ENCODE peak calls at places on chromosomes 4 and X, in six cellular contexts. I, H, Y, T, F and O are unnamed samples.

GRCh38 chrX:103248553-103248952 is 6.4 kb downstream of the TCEAL8 start:
- DNase-seq in I (no peak), H (no peak), Y (no peak), T (no peak), F (no peak), O (no peak)

GRCh38 chr4:139660518-139661149 is 5.0 kb upstream of the MGST2 start:
- DNase-seq in I (no peak), H (no peak), Y (no peak), T (no peak), F (no peak), O (no peak)

GRCh38 chrX:123185714-123186113 is 1.6 kb downstream of the GRIA3 start:
- DNase-seq in I (no peak), H (no peak), Y (peak), T (no peak), F (no peak), O (no peak)

GRCh38 chr4:23815351-23815750 is 74.5 kb downstream of the PPARGC1A start:
- DNase-seq in I (no peak), H (no peak), Y (no peak), T (no peak), F (no peak), O (no peak)

GRCh38 chrX:41824551-41824950 is 98.8 kb downstream of the CASK start:
- DNase-seq in I (no peak), H (no peak), Y (no peak), T (peak), F (no peak), O (peak)

GRCh38 chrX:11499076-11500044 is 166.4 kb downstream of the ARHGAP6 start:
- DNase-seq in I (no peak), H (no peak), Y (no peak), T (peak), F (peak), O (peak)

GRCh38 chr4:150948069-150948468 is 67.0 kb downstream of the LRBA start:
- DNase-seq in I (no peak), H (no peak), Y (no peak), T (no peak), F (no peak), O (no peak)

GRCh38 chr4:73817341-73817740 is 19.1 kb upstream of the CXCL6 start:
- DNase-seq in I (no peak), H (no peak), Y (no peak), T (no peak), F (no peak), O (no peak)

GRCh38 chr4:2248821-2249261 is 6.9 kb upstream of the HAUS3 start:
- DNase-seq in I (no peak), H (peak), Y (no peak), T (no peak), F (no peak), O (no peak)

GRCh38 chrX:77514177-77514576 is 67.0 kb downstream of the FGF16 start:
- DNase-seq in I (no peak), H (no peak), Y (no peak), T (no peak), F (no peak), O (no peak)

GRCh38 chr4:102449751-102450352 is 51.3 kb upstream of the NFKB1 start:
- DNase-seq in I (peak), H (peak), Y (peak), T (peak), F (peak), O (peak)

GRCh38 chrX:45011131-45011530 is 138.1 kb downstream of the KDM6A start:
- DNase-seq in I (no peak), H (no peak), Y (no peak), T (peak), F (no peak), O (peak)

GRCh38 chr4:125642645-125643044 is 327.9 kb downstream of the FAT4 start:
- DNase-seq in I (no peak), H (no peak), Y (no peak), T (no peak), F (no peak), O (no peak)

GRCh38 chr4:155592568-155593343 is 73.9 kb upstream of the GUCY1A1 start:
- DNase-seq in I (peak), H (no peak), Y (no peak), T (peak), F (peak), O (no peak)

GRCh38 chr4:5409237-5409636 is 299.1 kb downstream of the EVC2 start:
- DNase-seq in I (no peak), H (no peak), Y (no peak), T (no peak), F (no peak), O (peak)

GRCh38 chrX:121179972-121180371 is 132.6 kb downstream of the GLUD2 start:
- DNase-seq in I (no peak), H (no peak), Y (no peak), T (no peak), F (no peak), O (no peak)

GRCh38 chr4:147198411-147199051 is 252.9 kb upstream of the TTC29 start:
- DNase-seq in I (no peak), H (no peak), Y (no peak), T (no peak), F (peak), O (no peak)

GRCh38 chr4:53055274-53055673 is 193.2 kb downstream of the RASL11B start:
- DNase-seq in I (no peak), H (no peak), Y (no peak), T (peak), F (peak), O (peak)

GRCh38 chr4:3522651-3523050 is 9.6 kb downstream of the LRPAP1 start:
- DNase-seq in I (no peak), H (no peak), Y (no peak), T (no peak), F (no peak), O (no peak)

GRCh38 chr4:164169591-164169990 is 584.3 kb upstream of the SMIM31 start:
- DNase-seq in I (no peak), H (no peak), Y (no peak), T (peak), F (no peak), O (peak)

GRCh38 chr4:74619931-74620702 is 174.2 kb downstream of the BTC start:
- DNase-seq in I (no peak), H (no peak), Y (no peak), T (no peak), F (no peak), O (no peak)

GRCh38 chrX:144715356-144715755 is 531.9 kb upstream of the SPANXN1 start:
- DNase-seq in I (no peak), H (no peak), Y (no peak), T (no peak), F (no peak), O (no peak)

GRCh38 chr4:87865960-87866598 is 33.3 kb downstream of the MEPE start:
- DNase-seq in I (peak), H (no peak), Y (no peak), T (no peak), F (no peak), O (peak)

GRCh38 chr4:54290980-54291379 is 61.9 kb downstream of the PDGFRA start:
- DNase-seq in I (no peak), H (no peak), Y (no peak), T (no peak), F (no peak), O (no peak)

GRCh38 chr4:157664726-157665125 is 444.2 kb downstream of the GRIA2 start:
- DNase-seq in I (no peak), H (no peak), Y (no peak), T (peak), F (no peak), O (peak)